ENCODE peak calls at places on chromosomes 4 and X, in nine cellular contexts. B is heart left ventricle, D is lower lobe of right lung, R is endodermal cell, E is spleen, V is gastrocnemius medialis, X is IMR-90, C is keratinocyte, F is HCT116. Y is an unnamed sample. For H3K27me3, the result is how much of the 10 kb centered on the place peaks cover.

GRCh38 chr4:105714932-105715331 is 6.3 kb downstream of the GSTCD start:
- DNase-seq in E (no peak), B (no peak), R (no peak), X (no peak), V (no peak), F (no peak), D (no peak), C (no peak), Y (no peak)

GRCh38 chrX:50971390-50971789 is 60.9 kb downstream of the BMP15 start:
- DNase-seq in D (no peak), B (no peak), R (no peak), F (peak), C (no peak), E (no peak), X (no peak), V (no peak), Y (no peak)

GRCh38 chrX:66625525-66625924 is 13.4 kb downstream of the EDA2R start:
- DNase-seq in B (no peak), F (no peak), E (no peak), R (no peak), X (no peak), V (no peak), C (no peak), D (no peak), Y (no peak)

GRCh38 chr4:6563935-6564645 is 10.9 kb upstream of the MAN2B2 start:
- DNase-seq in B (no peak), D (no peak), C (no peak), R (no peak), F (no peak), X (no peak), E (no peak), V (no peak), Y (no peak)

GRCh38 chr4:31601793-31602192 is 881.6 kb downstream of the PCDH7 start:
- DNase-seq in E (no peak), R (no peak), B (no peak), D (no peak), C (no peak), V (no peak), F (no peak), X (no peak), Y (no peak)

GRCh38 chr4:89069481-89069880 is 12.5 kb upstream of the FAM13A start:
- DNase-seq in D (no peak), B (no peak), V (no peak), R (no peak), E (no peak), C (no peak), X (no peak), F (no peak), Y (no peak)

GRCh38 chr4:40846556-40846955 is 96.8 kb downstream of the NSUN7 start:
- DNase-seq in V (no peak), R (no peak), B (no peak), E (no peak), F (no peak), C (no peak), D (no peak), X (no peak), Y (no peak)

GRCh38 chrX:101257448-101258259 is 33.5 kb downstream of the TAF7L start:
- DNase-seq in B (no peak), R (no peak), E (no peak), C (no peak), V (no peak), D (no peak), F (no peak), X (peak), Y (no peak)

GRCh38 chrX:141652315-141652714 is 46.2 kb downstream of the SPANXD start:
- DNase-seq in X (no peak), E (no peak), B (no peak), C (peak), D (no peak), V (no peak), F (no peak), R (no peak), Y (no peak)

GRCh38 chr4:78645853-78646757 is 94.5 kb downstream of the ANXA3 start:
- DNase-seq in E (no peak), C (peak), R (no peak), D (peak), F (no peak), B (peak), V (peak), X (peak), Y (peak)

GRCh38 chr4:156408749-156409148 is 455.1 kb upstream of the CTSO start:
- DNase-seq in B (no peak), E (no peak), V (no peak), X (peak), F (no peak), D (no peak), R (no peak), C (no peak), Y (no peak)

GRCh38 chr4:181566490-181566889 is 676.7 kb upstream of the TENM3 start:
- DNase-seq in F (no peak), X (peak), B (peak), C (no peak), D (no peak), R (no peak), V (no peak), E (no peak), Y (peak)

GRCh38 chr4:176791591-176792347 is 953 bp downstream of the VEGFC start:
- DNase-seq in D (peak), V (no peak), C (no peak), X (peak), F (no peak), B (peak), R (peak), E (peak), Y (no peak)

GRCh38 chr4:786074-786741 is 39.7 kb downstream of the CPLX1 start:
- DNase-seq in D (no peak), F (no peak), V (no peak), B (no peak), E (no peak), X (no peak), C (no peak), R (peak), Y (no peak)
- H3K4me3 ChIP-seq in D (peak), F (no peak), V (peak), B (peak), E (peak), X (no peak), C (no peak), R (no peak), Y (no peak)

GRCh38 chr4:173521474-173522159 is 8.4 kb downstream of the HAND2 start:
- DNase-seq in R (no peak), F (no peak), X (no peak), C (no peak), V (no peak), D (no peak), B (peak), E (no peak), Y (no peak)
- H3K27ac ChIP-seq in R (no peak), F (no peak), X (peak), C (no peak), V (peak), D (no peak), B (peak), E (peak), Y (no peak)

GRCh38 chr4:75889537-75890199 is 12.6 kb downstream of the PPEF2 start:
- DNase-seq in D (no peak), V (no peak), R (no peak), F (no peak), C (no peak), E (no peak), X (no peak), B (no peak), Y (no peak)
- H3K27me3 ChIP-seq in D (under half), V (under half), R (under half), F (under half), C (under half), E (under half), X (under half), B (under half), Y (under half)

GRCh38 chr4:137526681-137527080 is 5.6 kb downstream of the PCDH18 start:
- DNase-seq in X (no peak), B (no peak), D (no peak), R (no peak), E (no peak), F (no peak), C (no peak), V (no peak), Y (no peak)
- H3K4me3 ChIP-seq in X (peak), B (peak), D (peak), R (no peak), E (no peak), F (no peak), C (no peak), V (no peak), Y (no peak)

DNA sequence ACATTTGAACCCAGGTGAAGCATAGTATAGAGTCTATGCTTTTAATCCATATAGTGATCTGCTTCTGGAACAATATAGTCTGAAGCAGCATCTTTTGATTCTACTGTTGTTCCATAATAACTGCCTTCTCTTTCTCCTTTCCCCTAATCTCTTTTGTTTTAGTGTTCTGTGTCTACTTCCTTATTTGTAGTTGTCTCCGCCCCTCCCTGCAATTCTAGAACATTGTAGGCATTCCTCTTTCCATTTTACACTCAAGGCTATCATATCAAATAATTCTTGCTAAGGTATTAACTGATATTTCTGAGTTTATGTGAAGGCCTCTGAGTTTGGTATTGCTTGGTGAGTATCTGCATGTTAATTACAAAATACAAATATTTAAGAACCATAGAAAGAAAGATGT is 11.6 kb downstream of the BLTP1 start:
- DNase-seq in F (no peak), C (no peak), B (no peak), D (no peak), X (no peak), R (no peak), V (no peak), E (no peak), Y (no peak)
- H3K27ac ChIP-seq in F (no peak), C (no peak), B (no peak), D (no peak), X (no peak), R (no peak), V (no peak), E (no peak), Y (no peak)

DNA sequence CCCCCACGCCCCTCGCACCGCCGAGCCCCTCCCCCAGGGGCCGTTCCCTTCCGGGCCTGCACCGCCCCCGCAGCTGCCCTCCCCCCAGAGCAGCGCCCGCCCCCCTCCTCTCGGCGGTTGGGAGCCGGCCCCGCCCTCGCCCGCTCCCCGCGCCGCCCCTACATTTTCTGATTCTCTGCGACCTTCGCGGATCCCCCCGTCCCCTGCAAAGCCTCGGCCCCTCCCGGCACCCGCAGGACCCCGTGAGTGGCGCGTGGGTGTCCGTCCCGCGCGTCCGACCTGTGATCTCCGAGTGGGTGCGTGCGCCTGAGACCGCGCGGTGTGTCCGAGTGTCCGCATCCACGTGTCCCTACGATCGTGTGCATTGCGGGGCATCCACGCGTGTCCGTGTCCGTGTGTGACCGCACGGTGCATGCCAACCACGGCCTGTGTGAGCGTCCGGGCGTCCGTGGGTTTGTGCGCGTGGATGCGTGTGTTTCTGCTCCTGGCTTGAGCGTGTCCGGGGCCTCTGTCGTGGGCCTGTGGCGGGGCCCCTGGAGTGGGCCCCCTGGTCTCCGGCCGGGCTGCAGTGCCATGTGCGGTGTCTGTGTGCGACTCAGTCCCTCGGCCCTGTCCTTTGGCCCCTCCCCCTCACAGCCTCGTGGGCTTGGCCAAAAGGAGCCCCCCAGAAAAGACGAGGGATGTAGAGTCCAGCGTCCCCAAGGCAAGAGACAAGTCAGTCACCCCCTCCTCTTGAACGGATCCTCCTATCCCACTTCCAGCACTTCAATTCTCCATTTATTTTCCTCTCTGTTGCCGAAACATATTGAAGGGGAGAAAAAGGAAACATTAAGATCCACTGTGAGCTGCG is 8.8 kb upstream of the NKX1-1 start:
- DNase-seq in X (no peak), D (peak), V (no peak), F (no peak), R (peak), B (no peak), C (no peak), E (peak), Y (no peak)
- H3K27me3 ChIP-seq in X (under half), D (half or more), V (half or more), F (under half), R (under half), B (under half), C (under half), E (half or more), Y (under half)

DNA sequence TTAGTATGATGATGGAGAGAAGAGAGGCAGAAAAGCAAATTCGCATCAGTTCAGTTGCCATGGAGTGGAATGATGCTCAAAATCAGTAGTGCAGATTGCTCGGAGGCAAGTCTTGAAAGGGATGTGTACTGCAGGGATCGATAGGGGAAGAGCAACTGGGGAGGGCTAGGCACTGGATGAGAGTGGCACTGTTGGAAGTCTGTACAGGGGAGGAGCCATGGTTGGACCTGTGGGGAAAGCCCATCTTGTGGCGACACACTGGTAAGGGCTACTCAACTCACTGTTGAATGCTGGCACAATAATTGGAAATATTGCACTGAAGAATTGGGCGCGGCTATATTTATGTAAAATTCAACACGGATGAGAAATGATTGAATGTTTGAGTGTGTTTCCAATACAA is 1.2 kb downstream of the RAB9B start:
- DNase-seq in F (no peak), R (no peak), B (no peak), X (no peak), E (no peak), D (no peak), C (no peak), V (no peak), Y (no peak)
- H3K4me3 ChIP-seq in F (no peak), R (no peak), B (peak), X (no peak), E (no peak), D (no peak), C (no peak), V (no peak), Y (no peak)

DNA sequence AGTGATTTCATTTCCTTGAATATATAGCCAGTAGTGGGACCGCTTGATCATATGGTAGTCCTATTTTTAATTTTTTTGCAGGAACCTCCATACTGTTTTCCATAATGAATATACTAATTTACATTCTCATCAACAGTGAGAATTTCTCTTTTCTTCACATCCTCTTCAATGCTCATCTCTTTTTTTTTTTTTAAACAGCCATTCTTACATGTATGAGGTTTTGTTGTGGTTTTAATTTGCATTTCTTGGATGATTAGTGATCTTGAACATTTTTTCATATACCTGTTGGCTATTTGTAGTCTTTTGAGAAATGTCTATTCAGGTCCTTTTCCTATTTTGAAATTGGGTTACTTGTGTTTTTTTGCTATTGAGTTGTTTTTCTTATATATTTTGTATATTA is 67.0 kb downstream of the RAPGEF2 start:
- DNase-seq in C (no peak), D (no peak), F (no peak), V (no peak), X (no peak), B (no peak), E (no peak), R (no peak), Y (no peak)
- H3K27ac ChIP-seq in C (no peak), D (no peak), F (no peak), V (no peak), X (no peak), B (no peak), E (no peak), R (no peak), Y (no peak)

GRCh38 chrX:25004485-25005032 is 11.2 kb downstream of the ARX start:
- DNase-seq in R (peak), X (no peak), V (no peak), F (no peak), C (no peak), B (no peak), E (no peak), D (no peak), Y (no peak)

GRCh38 chrX:25004040-25004439 is 11.7 kb downstream of the ARX start:
- DNase-seq in D (no peak), F (no peak), B (no peak), R (no peak), E (no peak), X (no peak), C (no peak), V (no peak), Y (no peak)

GRCh38 chrX:25001808-25002657 is 13.7 kb downstream of the ARX start:
- DNase-seq in X (no peak), B (no peak), F (no peak), R (peak), V (no peak), E (no peak), D (no peak), C (no peak), Y (no peak)

GRCh38 chrX:25002658-25003015 is 13.1 kb downstream of the ARX start:
- DNase-seq in X (no peak), V (no peak), R (peak), D (no peak), C (no peak), E (no peak), F (no peak), B (no peak), Y (no peak)

DNA sequence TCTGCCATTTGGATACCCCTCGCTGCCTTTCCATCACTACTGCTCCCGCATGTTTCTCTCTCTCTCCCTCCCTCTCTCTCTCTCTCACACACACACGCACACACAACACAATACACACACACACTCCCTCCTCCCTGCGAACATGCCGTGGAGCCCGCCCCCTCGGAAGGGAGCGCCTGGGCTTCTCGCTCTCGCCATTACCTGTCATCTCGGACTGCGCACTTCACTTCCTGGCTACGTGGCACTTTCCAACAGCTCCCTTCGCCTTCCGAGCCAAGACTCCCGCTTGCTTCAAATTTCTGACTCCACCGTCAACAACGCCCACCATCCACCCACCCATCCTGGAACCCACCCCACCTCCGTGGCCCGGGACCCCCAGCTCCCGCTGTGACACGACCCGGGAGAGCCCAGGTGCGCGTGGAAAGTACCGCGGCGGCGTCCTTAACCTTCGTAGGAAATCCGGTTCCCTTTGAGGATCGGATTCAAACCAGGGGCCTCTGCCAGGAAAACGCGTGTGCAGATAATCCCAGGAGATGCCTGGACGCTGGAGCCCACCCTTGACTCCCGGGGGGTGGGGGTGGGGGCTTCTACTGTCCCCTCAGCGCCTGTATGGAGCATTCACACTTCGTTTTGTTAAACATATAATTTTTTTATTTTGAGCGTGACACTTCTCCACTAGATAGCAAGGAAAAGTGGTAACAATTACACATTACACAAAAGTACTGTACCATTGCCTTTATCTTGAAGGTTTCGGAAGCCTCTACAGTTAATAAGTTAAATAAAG is 12.5 kb downstream of the ARX start:
- DNase-seq in F (no peak), E (no peak), C (no peak), B (no peak), R (peak), D (no peak), V (no peak), X (no peak), Y (no peak)
- H3K27me3 ChIP-seq in F (under half), E (half or more), C (half or more), B (under half), R (half or more), D (under half), V (under half), X (half or more), Y (under half)

GRCh38 chr4:108372678-108373077 is 203.9 kb upstream of the LEF1 start:
- DNase-seq in X (no peak), E (no peak), F (no peak), D (no peak), C (no peak), V (no peak), R (no peak), B (no peak), Y (no peak)

GRCh38 chr4:108370291-108370690 is 201.6 kb upstream of the LEF1 start:
- DNase-seq in C (no peak), V (no peak), D (no peak), X (no peak), F (no peak), E (no peak), B (no peak), R (no peak), Y (no peak)

GRCh38 chr4:108367751-108368150 is 199.0 kb upstream of the LEF1 start:
- DNase-seq in C (no peak), E (no peak), B (no peak), V (no peak), X (no peak), F (no peak), D (no peak), R (no peak), Y (no peak)

GRCh38 chr4:108369035-108369655 is 200.4 kb upstream of the LEF1 start:
- DNase-seq in E (no peak), C (no peak), X (no peak), R (no peak), D (no peak), B (no peak), V (no peak), F (no peak), Y (no peak)

GRCh38 chr4:108370826-108371225 is 202.1 kb upstream of the LEF1 start:
- DNase-seq in B (no peak), E (no peak), C (no peak), F (no peak), X (no peak), D (no peak), V (no peak), R (no peak), Y (no peak)
- H3K4me3 ChIP-seq in B (no peak), E (no peak), C (no peak), F (no peak), X (no peak), D (no peak), V (no peak), R (no peak), Y (no peak)